ENCODE peak calls at places on chromosome X, in four cellular contexts. E, G, Q and W are unnamed samples.

GRCh38 chrX:77451041-77451440 is 3.9 kb downstream of the FGF16 start:
- DNase-seq in E (no peak), G (peak), Q (no peak), W (no peak)

GRCh38 chrX:11259437-11259836 is 33.8 kb upstream of the AMELX start:
- DNase-seq in E (no peak), G (no peak), Q (no peak), W (no peak)

GRCh38 chrX:11427082-11428033 is 134.1 kb downstream of the AMELX start:
- DNase-seq in E (peak), G (peak), Q (peak), W (no peak)

GRCh38 chrX:30888526-30889146 is 418 bp downstream of the TAB3 start:
- DNase-seq in E (no peak), G (peak), Q (peak), W (no peak)

GRCh38 chrX:135185795-135186443 is 14.7 kb upstream of the CT55 start:
- DNase-seq in E (peak), G (peak), Q (peak), W (no peak)

GRCh38 chrX:21319323-21319722 is 54.9 kb upstream of the CNKSR2 start:
- DNase-seq in E (no peak), G (no peak), Q (no peak), W (no peak)

GRCh38 chrX:6163761-6164160 is 64.9 kb downstream of the NLGN4X start:
- DNase-seq in E (no peak), G (no peak), Q (no peak), W (no peak)

GRCh38 chrX:28303486-28303885 is 283.8 kb upstream of the IL1RAPL1 start:
- DNase-seq in E (no peak), G (no peak), Q (no peak), W (no peak)

GRCh38 chrX:69163936-69164741 is 1.1 kb downstream of the PJA1 start:
- DNase-seq in E (no peak), G (no peak), Q (peak), W (no peak)

GRCh38 chrX:23656684-23657083 is 10.6 kb upstream of the PRDX4 start:
- DNase-seq in E (no peak), G (peak), Q (no peak), W (no peak)

GRCh38 chrX:70172226-70172625 is 5.1 kb upstream of the DGAT2L6 start:
- DNase-seq in E (no peak), G (peak), Q (no peak), W (no peak)

DNA sequence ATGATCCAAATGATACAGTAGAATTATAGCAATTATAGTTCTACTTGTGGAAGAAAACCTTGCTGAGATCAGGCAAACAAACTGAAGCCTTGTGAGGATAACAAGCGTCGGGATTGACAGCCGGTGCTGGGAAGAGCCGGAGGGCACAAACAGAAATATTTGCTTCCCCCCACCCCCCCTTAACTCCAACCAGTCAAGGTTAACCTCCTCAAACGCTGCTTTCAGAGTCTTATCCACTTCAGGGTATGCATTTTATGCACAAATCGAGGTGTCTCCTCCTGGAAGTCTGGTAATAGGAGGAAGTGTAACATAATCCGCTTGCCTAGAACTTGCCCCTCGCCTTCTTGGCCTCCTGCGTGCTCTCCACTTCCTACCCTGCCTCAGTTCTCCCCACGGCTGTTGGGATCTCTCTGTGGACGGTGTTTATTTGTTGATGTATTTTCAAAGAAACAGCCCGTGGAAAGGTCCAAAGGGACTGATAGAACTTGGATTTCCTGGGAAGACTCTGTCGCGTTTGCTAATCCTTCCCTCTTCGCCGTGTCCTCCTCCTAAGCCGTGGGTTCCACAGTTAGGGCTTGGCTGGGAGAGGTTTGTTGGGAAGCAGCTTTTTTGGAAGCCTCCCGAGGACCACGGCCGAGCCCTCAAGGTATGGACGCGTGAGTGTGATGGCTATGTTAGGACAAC is 4.1 kb upstream of the ARX start:
- DNase-seq in E (no peak), G (no peak), Q (no peak), W (no peak)
- H3K4me3 ChIP-seq in E (no peak), G (no peak), Q (peak), W (no peak)

GRCh38 chrX:40646489-40647306 is 663 bp downstream of the CXorf38 start:
- DNase-seq in E (peak), G (peak), Q (peak), W (no peak)

GRCh38 chrX:40647307-40648197 is at the start of gene CXorf38:
- DNase-seq in E (peak), G (peak), Q (peak), W (peak)

GRCh38 chrX:40644821-40645358 is 2.5 kb downstream of the CXorf38 start:
- DNase-seq in E (peak), G (peak), Q (peak), W (peak)

GRCh38 chrX:40644175-40644574 is 3.2 kb downstream of the CXorf38 start:
- DNase-seq in E (peak), G (peak), Q (peak), W (no peak)
- H3K4me3 ChIP-seq in E (no peak), G (peak), Q (no peak), W (peak)

GRCh38 chrX:153974003-153974725 is 1.6 kb downstream of the TMEM187 start:
- DNase-seq in E (no peak), G (no peak), Q (no peak), W (no peak)
- H3K4me3 ChIP-seq in E (no peak), G (no peak), Q (no peak), W (peak)

GRCh38 chrX:107154787-107155620 is 36.4 kb upstream of the RBM41 start:
- DNase-seq in E (no peak), G (peak), Q (no peak), W (no peak)
- H3K4me3 ChIP-seq in E (no peak), G (no peak), Q (no peak), W (no peak)